ENCODE peak calls at places on chromosome 5, in four cellular contexts. I, H, B and L are unnamed samples.

GRCh38 chr5:123474238-123474637 is 37.7 kb upstream of the CSNK1G3 start:
- DNase-seq in B (no peak), I (no peak), H (no peak), L (no peak)

GRCh38 chr5:125510651-125511050 is 764.2 kb upstream of the ZNF608 start:
- DNase-seq in B (no peak), I (no peak), H (no peak), L (no peak)

GRCh38 chr5:9361835-9362234 is 184.0 kb downstream of the SEMA5A start:
- DNase-seq in B (no peak), H (peak), I (peak), L (peak)

GRCh38 chr5:173888473-173889135 is 455 bp downstream of the CPEB4 start:
- DNase-seq in B (no peak), I (no peak), H (peak), L (peak)

GRCh38 chr5:142874537-142874936 is 104.4 kb downstream of the ARHGAP26 start:
- DNase-seq in H (peak), B (no peak), I (peak), L (peak)

GRCh38 chr5:84805473-84805872 is 420.8 kb upstream of the EDIL3 start:
- DNase-seq in B (no peak), I (no peak), H (no peak), L (no peak)

GRCh38 chr5:103849934-103850333 is 287.3 kb upstream of the NUDT12 start:
- DNase-seq in B (no peak), H (peak), I (peak), L (peak)

GRCh38 chr5:10246761-10247160 is 2.9 kb downstream of the ATPSCKMT start:
- DNase-seq in I (peak), H (no peak), B (no peak), L (peak)

GRCh38 chr5:98927242-98927987 is 1.4 kb downstream of the CHD1 start:
- DNase-seq in I (peak), H (peak), B (peak), L (peak)

GRCh38 chr5:174307656-174308271 is 262.3 kb downstream of the NSG2 start:
- DNase-seq in B (no peak), H (no peak), I (no peak), L (no peak)

GRCh38 chr5:179858241-179858585 is 404 bp downstream of the MRNIP start:
- DNase-seq in I (peak), B (no peak), H (no peak), L (peak)

GRCh38 chr5:126095001-126095400 is 328.2 kb upstream of the GRAMD2B start:
- DNase-seq in B (no peak), I (no peak), H (no peak), L (no peak)

GRCh38 chr5:103645816-103646215 is 83.2 kb upstream of the NUDT12 start:
- DNase-seq in H (no peak), B (no peak), I (no peak), L (no peak)

DNA sequence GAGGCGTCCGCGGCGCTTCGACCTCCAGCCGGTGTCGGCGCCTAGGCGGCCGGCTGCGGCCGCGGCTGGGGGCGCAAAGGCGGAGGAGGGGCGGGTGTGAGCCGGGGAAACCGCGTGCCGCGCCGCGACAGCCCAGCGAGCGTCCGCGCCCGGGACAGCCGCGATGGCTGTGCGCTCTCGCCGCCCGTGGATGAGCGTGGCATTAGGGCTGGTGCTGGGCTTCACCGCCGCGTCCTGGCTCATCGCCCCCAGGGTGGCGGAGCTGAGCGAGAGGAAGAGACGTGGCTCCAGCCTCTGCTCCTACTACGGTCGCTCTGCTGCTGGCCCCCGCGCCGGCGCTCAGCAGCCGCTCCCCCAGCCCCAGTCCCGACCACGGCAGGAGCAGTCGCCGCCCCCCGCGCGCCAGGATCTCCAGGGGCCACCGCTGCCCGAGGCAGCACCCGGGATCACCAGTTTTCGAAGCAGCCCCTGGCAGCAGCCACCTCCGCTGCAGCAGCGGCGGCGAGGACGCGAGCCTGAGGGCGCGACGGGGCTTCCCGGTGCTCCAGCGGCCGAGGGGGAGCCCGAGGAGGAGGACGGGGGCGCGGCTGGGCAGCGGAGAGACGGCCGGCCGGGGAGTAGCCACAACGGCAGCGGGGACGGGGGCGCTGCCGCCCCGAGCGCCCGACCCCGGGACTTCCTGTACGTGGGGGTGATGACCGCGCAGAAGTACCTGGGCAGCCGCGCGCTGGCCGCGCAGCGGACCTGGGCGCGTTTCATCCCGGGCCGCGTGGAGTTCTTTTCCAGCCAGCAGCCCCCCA is 602 bp downstream of the CHSY3 start:
- DNase-seq in B (no peak), I (peak), H (peak), L (peak)
- H3K4me3 ChIP-seq in B (no peak), I (peak), H (peak), L (peak)

GRCh38 chr5:14213253-14213652 is 70.1 kb downstream of the TRIO start:
- DNase-seq in B (no peak), H (peak), I (no peak), L (peak)

GRCh38 chr5:14212838-14213237 is 69.7 kb downstream of the TRIO start:
- DNase-seq in H (no peak), I (no peak), B (no peak), L (no peak)

GRCh38 chr5:14210729-14211128 is 67.6 kb downstream of the TRIO start:
- DNase-seq in I (no peak), B (no peak), H (no peak), L (no peak)

GRCh38 chr5:14213813-14214585 is 70.9 kb downstream of the TRIO start:
- DNase-seq in I (no peak), H (no peak), B (no peak), L (no peak)

DNA sequence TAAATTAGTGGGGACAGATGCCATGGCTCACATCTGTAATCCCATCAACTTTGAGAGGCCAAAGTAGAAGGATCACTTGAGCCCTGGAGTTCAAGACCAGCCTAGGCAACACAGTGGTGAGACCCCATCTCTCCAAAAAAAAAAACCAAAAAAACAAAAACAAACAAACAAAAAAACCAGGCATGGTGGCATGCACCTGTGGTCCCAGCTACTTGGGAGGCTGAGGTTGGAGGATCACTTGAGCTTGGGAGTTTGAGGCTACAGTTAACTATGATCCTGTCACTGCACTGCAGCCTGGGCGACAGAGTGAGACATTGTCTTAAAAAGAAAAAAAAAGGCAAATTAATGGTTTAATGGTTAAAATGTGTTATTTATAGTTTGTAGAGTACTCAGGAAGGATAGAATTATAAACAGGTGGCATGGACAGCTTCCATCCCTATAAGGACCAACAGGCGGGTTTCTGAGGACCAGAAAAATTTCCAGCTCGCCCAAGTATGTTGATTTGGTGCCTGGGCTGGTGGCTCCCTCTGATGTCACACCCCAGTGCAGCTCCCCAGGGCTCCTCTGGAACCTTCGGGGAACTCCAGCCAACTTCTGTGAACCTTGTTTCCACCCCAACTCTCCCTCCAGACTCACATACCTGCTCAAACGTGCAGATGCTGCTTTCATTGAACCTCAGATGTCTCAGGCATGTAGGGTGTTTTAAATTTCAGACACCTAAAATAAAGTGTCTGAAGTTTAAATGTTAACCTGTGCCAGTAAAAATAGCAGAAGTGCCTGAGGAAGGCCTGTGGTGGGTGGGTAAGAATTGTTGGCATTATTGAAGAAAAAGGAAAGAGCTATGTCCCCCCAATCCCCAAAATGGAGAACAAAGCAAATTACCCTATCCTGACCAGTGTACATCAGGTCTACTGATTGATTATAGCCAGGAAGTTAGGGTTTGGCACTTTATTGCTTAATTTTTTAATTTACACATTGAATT is 69.0 kb downstream of the TRIO start:
- DNase-seq in H (no peak), B (no peak), I (no peak), L (no peak)
- H3K4me3 ChIP-seq in H (no peak), B (no peak), I (no peak), L (no peak)

DNA sequence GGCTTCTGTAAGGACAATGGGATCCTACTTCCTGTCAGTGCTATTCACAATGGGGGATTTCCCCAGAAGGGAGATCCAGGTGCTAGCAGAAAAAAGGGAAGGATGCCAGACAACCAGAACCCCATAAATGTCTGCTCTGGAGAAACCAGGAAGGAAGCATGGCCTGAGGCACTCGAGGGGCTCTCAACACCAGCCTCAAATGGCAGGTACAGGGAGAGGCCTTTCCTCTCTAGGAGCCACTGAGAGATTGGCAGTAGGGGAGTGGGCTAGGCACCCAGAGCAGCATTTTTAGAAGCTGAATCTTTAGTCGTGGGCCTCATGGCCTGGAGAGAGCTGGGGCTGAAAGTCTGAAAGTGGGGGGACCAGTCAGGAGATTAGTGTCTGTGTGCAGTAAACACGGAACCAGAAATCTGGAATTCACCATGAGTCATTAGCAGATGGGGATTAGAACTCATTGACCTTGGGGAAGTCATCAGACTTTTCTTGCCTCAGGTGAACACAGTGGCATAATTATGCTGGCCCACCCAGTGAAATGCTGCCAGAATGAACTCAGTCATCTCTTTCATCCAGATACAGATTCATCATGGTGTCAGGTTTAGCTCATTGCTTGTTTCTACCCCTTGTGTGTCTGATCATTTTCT is 28.3 kb downstream of the ARHGEF28 start:
- DNase-seq in B (no peak), H (peak), I (peak), L (peak)
- H3K4me3 ChIP-seq in B (no peak), H (no peak), I (no peak), L (no peak)

GRCh38 chr5:776862-777711 is 7.4 kb downstream of the ZDHHC11B start:
- DNase-seq in I (no peak), H (no peak), B (no peak), L (no peak)
- H3K4me3 ChIP-seq in I (no peak), H (no peak), B (no peak), L (no peak)

DNA sequence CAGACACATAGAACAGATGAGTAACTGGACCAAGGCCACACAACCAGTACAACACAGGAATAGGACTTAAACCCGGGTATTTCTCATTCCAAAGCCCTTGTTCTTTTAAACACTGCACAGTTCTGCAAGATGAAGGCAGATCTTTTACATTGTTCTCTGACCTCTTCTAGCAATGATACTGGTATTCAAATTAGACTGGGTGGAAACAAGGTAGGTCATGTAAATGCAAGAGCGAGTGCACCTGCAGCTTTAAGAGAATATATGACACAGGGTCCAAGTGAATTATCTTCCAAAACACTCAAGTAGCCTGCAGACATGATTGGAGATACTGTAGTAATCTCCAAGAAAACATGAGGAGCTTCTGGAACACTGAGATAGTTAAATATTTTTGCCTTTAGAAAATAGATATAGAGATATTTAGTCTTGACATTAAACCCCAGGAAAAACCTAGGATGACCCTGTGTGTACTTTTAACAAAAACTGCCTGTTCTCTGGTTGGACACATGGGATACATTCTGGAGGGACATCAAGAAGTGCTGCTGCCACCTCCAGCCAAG is 130.6 kb upstream of the EPB41L4A start:
- DNase-seq in I (no peak), H (no peak), B (no peak), L (no peak)
- H3K4me3 ChIP-seq in I (no peak), H (no peak), B (no peak), L (no peak)

DNA sequence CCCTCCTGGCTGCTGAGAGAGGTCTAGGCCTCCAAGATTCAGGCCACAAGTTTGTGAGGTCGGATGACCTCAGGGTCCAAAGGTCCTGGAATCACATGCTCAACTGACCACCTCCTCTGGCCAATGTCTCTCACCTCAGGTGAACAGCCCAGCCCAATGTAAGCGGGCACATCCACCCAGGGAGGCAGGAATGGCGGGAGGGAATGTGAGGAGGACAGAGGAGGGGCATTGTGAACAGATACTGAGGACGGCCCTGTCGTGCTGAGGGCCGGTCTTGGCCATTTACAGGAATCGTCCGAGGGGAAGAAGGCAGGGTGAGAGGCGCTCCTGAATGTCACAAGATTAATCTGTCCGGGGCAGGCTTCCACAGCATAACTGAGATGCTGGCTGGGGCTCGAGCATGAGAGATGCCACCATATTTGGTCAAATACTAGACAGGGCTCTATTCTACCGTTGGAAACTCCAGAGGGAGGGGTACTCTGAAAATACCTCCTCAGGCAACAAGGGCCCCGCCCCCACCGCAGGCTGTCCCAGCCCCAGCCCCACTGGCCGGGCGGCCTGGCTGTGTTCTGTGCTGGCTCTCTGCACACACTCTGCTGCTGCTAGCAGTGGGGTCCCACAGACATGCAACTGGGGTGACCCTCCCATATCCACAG is 1.5 kb upstream of the IL17B start:
- DNase-seq in I (no peak), B (no peak), H (no peak), L (no peak)
- H3K4me3 ChIP-seq in I (no peak), B (no peak), H (no peak), L (no peak)

DNA sequence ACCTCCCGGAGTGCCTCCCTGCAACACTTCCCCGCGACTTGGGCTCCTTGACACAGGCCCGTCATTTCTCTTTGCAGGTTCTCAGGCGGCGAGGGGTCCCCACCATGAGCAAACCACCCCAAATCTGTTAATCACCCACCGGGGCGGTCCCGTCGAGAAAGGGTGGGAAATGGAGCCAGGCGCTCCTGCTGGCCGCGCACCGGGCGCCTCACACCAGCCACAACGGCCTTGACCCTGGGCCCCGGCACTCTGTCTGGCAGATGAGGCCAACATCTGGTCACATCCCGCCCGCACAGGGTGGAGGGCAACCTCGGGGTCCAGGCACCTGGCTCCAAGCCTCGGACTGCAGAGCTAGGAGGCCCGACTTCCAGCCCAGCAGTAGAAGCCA is 776 bp upstream of the TERT start:
- DNase-seq in H (no peak), B (no peak), I (no peak), L (no peak)
- H3K4me3 ChIP-seq in H (no peak), B (no peak), I (no peak), L (no peak)